ENCODE peak calls at places on chromosomes 5 and 9, in nine cellular contexts. D, X, Y, E, A, F, N, V and L are unnamed samples.

GRCh38 chr5:31663519-31663918 is 24.6 kb downstream of the PDZD2 start:
- DNase-seq in D (no peak), X (peak; percentile 86), Y (no peak), E (no peak), A (peak; percentile 47), F (peak; percentile 63), N (no peak), V (no peak), L (no peak)

GRCh38 chr9:78144663-78145377 is 91.1 kb upstream of the CEP78 start:
- DNase-seq in D (no peak), X (no peak), Y (no peak), E (no peak), A (no peak), F (no peak), N (no peak), V (no peak), L (no peak)

GRCh38 chr5:88092358-88092757 is 176.3 kb downstream of the TMEM161B start:
- DNase-seq in D (no peak), X (no peak), Y (no peak), E (no peak), A (no peak), F (no peak), N (no peak), V (no peak), L (no peak)

GRCh38 chr9:89497978-89498844 is at the start of gene SEMA4D:
- DNase-seq in D (peak; percentile 68), X (peak; percentile 37), Y (peak; percentile 37), E (peak; percentile 52), A (peak; percentile 54), F (peak; percentile 17), N (no peak), V (peak; percentile 63), L (peak; percentile 75)

GRCh38 chr5:131196331-131196730 is 25.6 kb downstream of the LYRM7 start:
- DNase-seq in D (no peak), X (peak; percentile 72), Y (no peak), E (no peak), A (peak; percentile 36), F (peak; percentile 72), N (no peak), V (no peak), L (no peak)

GRCh38 chr9:127055745-127056402 is 66.6 kb downstream of the ANGPTL2 start:
- DNase-seq in D (no peak), X (no peak), Y (no peak), E (no peak), A (no peak), F (no peak), N (no peak), V (no peak), L (no peak)

GRCh38 chr9:95311956-95312355 is 5.6 kb downstream of the FANCC start:
- DNase-seq in D (no peak), X (no peak), Y (no peak), E (no peak), A (no peak), F (no peak), N (no peak), V (no peak), L (no peak)

GRCh38 chr5:31809037-31809910 is 170.3 kb downstream of the PDZD2 start:
- DNase-seq in D (peak; percentile 96), X (peak; percentile 75), Y (no peak), E (no peak), A (peak; percentile 87), F (peak; percentile 74), N (no peak), V (peak; percentile 13), L (peak; percentile 78)

GRCh38 chr5:68066277-68066955 is 149.1 kb upstream of the PIK3R1 start:
- DNase-seq in D (no peak), X (no peak), Y (no peak), E (no peak), A (no peak), F (no peak), N (no peak), V (no peak), L (no peak)

GRCh38 chr5:148740966-148741742 is 85.3 kb upstream of the ADRB2 start:
- DNase-seq in D (peak; percentile 62), X (peak; percentile 75), Y (peak; percentile 35), E (peak; percentile 80), A (peak; percentile 69), F (peak; percentile 80), N (no peak), V (peak; percentile 7), L (no peak)

GRCh38 chr5:68381909-68382308 is 166.4 kb downstream of the PIK3R1 start:
- DNase-seq in D (no peak), X (no peak), Y (no peak), E (no peak), A (no peak), F (no peak), N (no peak), V (no peak), L (no peak)

GRCh38 chr9:126474201-126474765 is 139.4 kb upstream of the LMX1B start:
- DNase-seq in D (no peak), X (peak; percentile 35), Y (no peak), E (no peak), A (peak; percentile 81), F (peak; percentile 61), N (no peak), V (no peak), L (no peak)

GRCh38 chr5:172779968-172780350 is 9.0 kb upstream of the DUSP1 start:
- DNase-seq in D (no peak), X (no peak), Y (no peak), E (no peak), A (no peak), F (no peak), N (no peak), V (no peak), L (no peak)

GRCh38 chr5:56496581-56497063 is 263.5 kb upstream of the ANKRD55 start:
- DNase-seq in D (peak; percentile 62), X (no peak), Y (no peak), E (peak; percentile 56), A (no peak), F (no peak), N (no peak), V (no peak), L (no peak)

GRCh38 chr9:135706288-135706687 is 4.3 kb downstream of the KCNT1 start:
- DNase-seq in D (no peak), X (no peak), Y (no peak), E (no peak), A (no peak), F (no peak), N (no peak), V (no peak), L (no peak)

GRCh38 chr5:140073296-140073695 is 30.2 kb upstream of the NRG2 start:
- DNase-seq in D (peak; percentile 30), X (peak; percentile 28), Y (peak; percentile 49), E (peak; percentile 14), A (peak; percentile 44), F (peak; percentile 22), N (no peak), V (no peak), L (no peak)

GRCh38 chr9:94139672-94140417 is 55.6 kb downstream of the PTPDC1 start:
- DNase-seq in D (peak; percentile 34), X (peak; percentile 98), Y (no peak), E (no peak), A (peak; percentile 92), F (peak; percentile 99), N (no peak), V (no peak), L (peak; percentile 89)

GRCh38 chr5:157761690-157762611 is 18.4 kb downstream of the LSM11 start:
- DNase-seq in D (peak; percentile 71), X (peak; percentile 77), Y (peak; percentile 46), E (peak; percentile 69), A (peak; percentile 82), F (peak; percentile 73), N (no peak), V (peak; percentile 31), L (no peak)

GRCh38 chr5:132010645-132011560 is 555 bp downstream of the ACSL6 start:
- DNase-seq in D (no peak), X (no peak), Y (no peak), E (no peak), A (no peak), F (no peak), N (no peak), V (no peak), L (peak; percentile 30)

GRCh38 chr5:6812800-6813731 is 99.8 kb downstream of the TENT4A start:
- DNase-seq in D (no peak), X (peak; percentile 40), Y (no peak), E (peak; percentile 25), A (peak; percentile 40), F (peak; percentile 64), N (no peak), V (no peak), L (no peak)

GRCh38 chr5:74056102-74056788 is 430.2 kb downstream of the ARHGEF28 start:
- DNase-seq in D (no peak), X (no peak), Y (no peak), E (no peak), A (no peak), F (no peak), N (no peak), V (no peak), L (no peak)

GRCh38 chr9:133140606-133141005 is 19.6 kb upstream of the RALGDS start:
- DNase-seq in D (no peak), X (no peak), Y (no peak), E (no peak), A (no peak), F (no peak), N (no peak), V (no peak), L (no peak)

GRCh38 chr9:33867747-33868429 is 50.9 kb downstream of the UBE2R2 start:
- DNase-seq in D (no peak), X (peak; percentile 82), Y (no peak), E (no peak), A (peak; percentile 53), F (peak; percentile 81), N (no peak), V (no peak), L (peak; percentile 76)

GRCh38 chr9:138009456-138010273 is 132.1 kb downstream of the CACNA1B start:
- DNase-seq in D (no peak), X (no peak), Y (no peak), E (no peak), A (no peak), F (no peak), N (no peak), V (no peak), L (no peak)

GRCh38 chr9:100584951-100585350 is 7.1 kb downstream of the CAVIN4 start:
- DNase-seq in D (no peak), X (no peak), Y (no peak), E (no peak), A (no peak), F (no peak), N (no peak), V (no peak), L (no peak)

GRCh38 chr5:76029739-76030138 is 53.4 kb upstream of the SV2C start:
- DNase-seq in D (no peak), X (no peak), Y (no peak), E (no peak), A (no peak), F (no peak), N (no peak), V (no peak), L (no peak)

GRCh38 chr9:138098116-138098907 is 220.7 kb downstream of the CACNA1B start:
- DNase-seq in D (no peak), X (no peak), Y (no peak), E (no peak), A (no peak), F (no peak), N (no peak), V (no peak), L (no peak)

GRCh38 chr9:123796618-123797484 is 133.1 kb downstream of the DENND1A start:
- DNase-seq in D (peak; percentile 21), X (no peak), Y (no peak), E (no peak), A (no peak), F (no peak), N (no peak), V (no peak), L (no peak)

GRCh38 chr9:129490583-129491485 is 130.1 kb downstream of the C9orf50 start:
- DNase-seq in D (peak; percentile 42), X (no peak), Y (no peak), E (no peak), A (no peak), F (no peak), N (no peak), V (no peak), L (no peak)